ENCODE peak calls at places on chromosomes 13 and 19, in ten cellular contexts. S is transverse colon, P is COR-L47, U is NCI-H1105, O is colonic mucosa, B is lower lobe of right lung, D is HuH-7.5, V is mammary epithelial cell, K is hippocampal formation, M is dorsolateral prefrontal cortex. H is an unnamed sample.

GRCh38 chr13:25132984-25133383 is 37.0 kb downstream of the PABPC3 start:
- DNase-seq in S (no peak), P (no peak), U (no peak), O (no peak), B (no peak), D (no peak), V (no peak), K (no peak), M (no peak), H (no peak)

GRCh38 chr13:32850311-32851052 is 165.7 kb upstream of the KL start:
- DNase-seq in S (no peak), P (no peak), U (no peak), O (no peak), B (no peak), D (no peak), V (no peak), K (no peak), M (no peak), H (no peak)

GRCh38 chr13:99572131-99572530 is 70.9 kb downstream of the TM9SF2 start:
- DNase-seq in S (no peak), P (no peak), U (no peak), O (no peak), B (no peak), D (no peak), V (no peak), K (no peak), M (no peak), H (no peak)

GRCh38 chr13:110445722-110446569 is 115.6 kb downstream of the RAB20 start:
- DNase-seq in S (no peak), P (no peak), U (no peak), O (no peak), B (no peak), D (no peak), V (peak), K (no peak), M (no peak), H (no peak)

GRCh38 chr19:40829205-40829604 is 21.0 kb downstream of the CYP2A6 start:
- DNase-seq in S (no peak), P (no peak), U (no peak), O (no peak), B (no peak), D (no peak), V (no peak), K (no peak), M (no peak), H (no peak)

GRCh38 chr13:37460211-37460610 is 138.4 kb downstream of the POSTN start:
- DNase-seq in S (no peak), P (no peak), U (no peak), O (no peak), B (no peak), D (no peak), V (no peak), K (no peak), M (no peak), H (no peak)

GRCh38 chr13:107459430-107459829 is 755.9 kb downstream of the LIG4 start:
- DNase-seq in S (no peak), P (no peak), U (no peak), O (no peak), B (no peak), D (no peak), V (no peak), K (no peak), M (no peak), H (no peak)

GRCh38 chr13:71374471-71375041 is 492.4 kb downstream of the DACH1 start:
- DNase-seq in S (no peak), P (no peak), U (no peak), O (no peak), B (no peak), D (no peak), V (no peak), K (no peak), M (no peak), H (no peak)

GRCh38 chr19:47280183-47280797 is 5.6 kb downstream of the INAFM1 start:
- DNase-seq in S (peak), P (no peak), U (no peak), O (no peak), B (peak), D (peak), V (no peak), K (no peak), M (no peak), H (peak)

GRCh38 chr13:29996316-29996715 is 145.9 kb upstream of the UBL3 start:
- DNase-seq in S (no peak), P (no peak), U (no peak), O (no peak), B (no peak), D (no peak), V (no peak), K (no peak), M (no peak), H (no peak)

GRCh38 chr13:34970961-34971360 is 28.9 kb downstream of the NBEA start:
- DNase-seq in S (no peak), P (no peak), U (no peak), O (no peak), B (no peak), D (no peak), V (no peak), K (no peak), M (no peak), H (no peak)

GRCh38 chr13:113814435-113814821 is 49.4 kb downstream of the GAS6 start:
- DNase-seq in S (no peak), P (no peak), U (no peak), O (no peak), B (no peak), D (no peak), V (no peak), K (no peak), M (no peak), H (no peak)

GRCh38 chr19:29964171-29964570 is 22.1 kb downstream of the URI1 start:
- DNase-seq in S (no peak), P (no peak), U (no peak), O (no peak), B (no peak), D (no peak), V (no peak), K (no peak), M (no peak), H (no peak)

GRCh38 chr19:3976495-3977241 is 5.8 kb upstream of the DAPK3 start:
- DNase-seq in S (no peak), P (no peak), U (no peak), O (no peak), B (no peak), D (no peak), V (no peak), K (no peak), M (no peak), H (no peak)

GRCh38 chr13:33236021-33236420 is 49.5 kb downstream of the STARD13 start:
- DNase-seq in S (no peak), P (no peak), U (no peak), O (no peak), B (no peak), D (no peak), V (no peak), K (no peak), M (no peak), H (no peak)

GRCh38 chr13:50129065-50129922 is 114.0 kb downstream of the KCNRG start:
- DNase-seq in S (no peak), P (no peak), U (no peak), O (no peak), B (no peak), D (no peak), V (no peak), K (no peak), M (no peak), H (no peak)

GRCh38 chr19:38671654-38672053 is 24.2 kb downstream of the ACTN4 start:
- DNase-seq in S (no peak), P (no peak), U (no peak), O (no peak), B (no peak), D (no peak), V (no peak), K (no peak), M (no peak), H (no peak)

GRCh38 chr19:628168-628567 is 5.2 kb downstream of the POLRMT start:
- DNase-seq in S (no peak), P (no peak), U (no peak), O (no peak), B (no peak), D (no peak), V (no peak), K (no peak), M (no peak), H (no peak)

GRCh38 chr13:106471957-106472543 is 63.4 kb downstream of the EFNB2 start:
- DNase-seq in S (peak), P (no peak), U (no peak), O (peak), B (no peak), D (no peak), V (peak), K (no peak), M (no peak), H (no peak)

GRCh38 chr19:56951672-56952071 is 111.1 kb upstream of the PEG3 start:
- DNase-seq in S (no peak), P (no peak), U (no peak), O (no peak), B (no peak), D (no peak), V (no peak), K (no peak), M (no peak), H (no peak)

GRCh38 chr19:39193785-39194184 is 3.0 kb upstream of the NCCRP1 start:
- DNase-seq in S (no peak), P (no peak), U (no peak), O (no peak), B (no peak), D (no peak), V (no peak), K (no peak), M (no peak), H (peak)

GRCh38 chr19:27858981-27859581 is 1353.9 kb downstream of the UQCRFS1 start:
- DNase-seq in S (no peak), P (no peak), U (no peak), O (no peak), B (no peak), D (no peak), V (peak), K (no peak), M (no peak), H (no peak)

GRCh38 chr13:98584668-98585397 is 7.9 kb upstream of the STK24 start:
- DNase-seq in S (no peak), P (no peak), U (no peak), O (no peak), B (no peak), D (no peak), V (peak), K (no peak), M (no peak), H (no peak)

GRCh38 chr19:31232871-31233270 is 116.4 kb downstream of the TSHZ3 start:
- DNase-seq in S (no peak), P (no peak), U (no peak), O (no peak), B (no peak), D (no peak), V (peak), K (no peak), M (no peak), H (no peak)

GRCh38 chr13:73449258-73449657 is 390.5 kb downstream of the KLF5 start:
- DNase-seq in S (no peak), P (no peak), U (no peak), O (no peak), B (no peak), D (no peak), V (peak), K (no peak), M (no peak), H (no peak)

GRCh38 chr13:33556828-33557227 is 261.1 kb upstream of the RFC3 start:
- DNase-seq in S (no peak), P (no peak), U (no peak), O (no peak), B (no peak), D (no peak), V (peak), K (no peak), M (no peak), H (no peak)

GRCh38 chr19:1748115-1748702 is 5.1 kb upstream of the ONECUT3 start:
- DNase-seq in S (peak), P (no peak), U (no peak), O (peak), B (no peak), D (no peak), V (no peak), K (no peak), M (no peak), H (no peak)

GRCh38 chr19:10752237-10752912 is 34.5 kb downstream of the DNM2 start:
- DNase-seq in S (no peak), P (no peak), U (no peak), O (no peak), B (no peak), D (no peak), V (no peak), K (peak), M (peak), H (no peak)

GRCh38 chr13:46361535-46361934 is 25.5 kb downstream of the RUBCNL start:
- DNase-seq in S (no peak), P (no peak), U (no peak), O (no peak), B (no peak), D (no peak), V (no peak), K (no peak), M (no peak), H (no peak)

GRCh38 chr19:15812059-15812722 is 3.3 kb downstream of the OR10H1 start:
- DNase-seq in S (peak), P (no peak), U (no peak), O (no peak), B (no peak), D (no peak), V (peak), K (no peak), M (no peak), H (no peak)

GRCh38 chr19:13262450-13262849 is 112.2 kb downstream of the IER2 start:
- DNase-seq in S (no peak), P (peak), U (peak), O (no peak), B (no peak), D (peak), V (peak), K (peak), M (no peak), H (no peak)